ENCODE peak calls at places on chromosomes 11 and 22, in ten cellular contexts. K, J, F, D, G, C, O, N, S and T are unnamed samples.

GRCh38 chr22:41934284-41935014 is 7.8 kb upstream of the TNFRSF13C start:
- DNase-seq in K (no peak), J (no peak), F (no peak), D (no peak), G (no peak), C (no peak), O (no peak), N (no peak), S (no peak), T (no peak)

GRCh38 chr22:38655532-38656255 is 498 bp downstream of the FAM227A start:
- DNase-seq in K (no peak), J (no peak), F (peak), D (no peak), G (peak), C (no peak), O (no peak), N (no peak), S (no peak), T (no peak)

GRCh38 chr11:118142809-118143208 is 9.8 kb downstream of the SCN4B start:
- DNase-seq in K (no peak), J (no peak), F (peak), D (no peak), G (peak), C (no peak), O (peak), N (no peak), S (no peak), T (no peak)

GRCh38 chr11:106695506-106695905 is 322.8 kb downstream of the GUCY1A2 start:
- DNase-seq in K (no peak), J (no peak), F (no peak), D (peak), G (no peak), C (no peak), O (no peak), N (no peak), S (no peak), T (no peak)

GRCh38 chr11:3087821-3088800 is 30.9 kb upstream of the CARS1 start:
- DNase-seq in K (no peak), J (peak), F (no peak), D (no peak), G (no peak), C (no peak), O (peak), N (no peak), S (no peak), T (no peak)

GRCh38 chr11:72696866-72697428 is 22.7 kb upstream of the PDE2A start:
- DNase-seq in K (no peak), J (peak), F (no peak), D (no peak), G (no peak), C (no peak), O (peak), N (no peak), S (no peak), T (no peak)

GRCh38 chr11:129090056-129090455 is 102.1 kb downstream of the ARHGAP32 start:
- DNase-seq in K (no peak), J (no peak), F (no peak), D (no peak), G (no peak), C (no peak), O (no peak), N (no peak), S (no peak), T (no peak)

GRCh38 chr22:50483106-50483505 is 1.8 kb downstream of the ADM2 start:
- DNase-seq in K (no peak), J (no peak), F (no peak), D (no peak), G (peak), C (no peak), O (no peak), N (no peak), S (no peak), T (no peak)

GRCh38 chr11:46237248-46238077 is 40.0 kb upstream of the CREB3L1 start:
- DNase-seq in K (no peak), J (peak), F (peak), D (peak), G (peak), C (no peak), O (peak), N (no peak), S (peak), T (no peak)

GRCh38 chr11:100876826-100877545 is 189.9 kb downstream of the ARHGAP42 start:
- DNase-seq in K (no peak), J (no peak), F (peak), D (peak), G (peak), C (no peak), O (no peak), N (no peak), S (no peak), T (no peak)

GRCh38 chr11:46336781-46337180 is 10.5 kb upstream of the DGKZ start:
- DNase-seq in K (no peak), J (no peak), F (no peak), D (peak), G (no peak), C (no peak), O (no peak), N (no peak), S (peak), T (no peak)

GRCh38 chr11:951507-951906 is 25.8 kb downstream of the AP2A2 start:
- DNase-seq in K (no peak), J (no peak), F (no peak), D (no peak), G (no peak), C (no peak), O (no peak), N (no peak), S (no peak), T (no peak)

GRCh38 chr11:93741882-93742226 is 382 bp downstream of the C11orf54 start:
- DNase-seq in K (no peak), J (peak), F (peak), D (peak), G (peak), C (no peak), O (no peak), N (no peak), S (no peak), T (no peak)

GRCh38 chr11:65444314-65445051 is 21.9 kb downstream of the NEAT1 start:
- DNase-seq in K (no peak), J (no peak), F (no peak), D (no peak), G (no peak), C (no peak), O (peak), N (no peak), S (no peak), T (peak)

GRCh38 chr22:19932367-19933206 is 9.0 kb upstream of the COMT start:
- DNase-seq in K (no peak), J (no peak), F (peak), D (no peak), G (peak), C (no peak), O (no peak), N (no peak), S (no peak), T (no peak)

GRCh38 chr11:8801121-8801520 is 109.9 kb upstream of the AKIP1 start:
- DNase-seq in K (no peak), J (no peak), F (no peak), D (no peak), G (no peak), C (no peak), O (no peak), N (no peak), S (no peak), T (no peak)

GRCh38 chr11:122853261-122853660 is 15.0 kb downstream of the CRTAM start:
- DNase-seq in K (no peak), J (no peak), F (no peak), D (peak), G (no peak), C (no peak), O (no peak), N (no peak), S (no peak), T (no peak)

GRCh38 chr11:1356007-1356435 is 33.7 kb upstream of the BRSK2 start:
- DNase-seq in K (no peak), J (no peak), F (no peak), D (no peak), G (no peak), C (no peak), O (no peak), N (no peak), S (no peak), T (no peak)

GRCh38 chr22:22689621-22690345 is 45.4 kb downstream of the GGTLC2 start:
- DNase-seq in K (no peak), J (no peak), F (no peak), D (no peak), G (no peak), C (no peak), O (no peak), N (no peak), S (no peak), T (no peak)

GRCh38 chr11:129013737-129014475 is 71.2 kb upstream of the TP53AIP1 start:
- DNase-seq in K (no peak), J (no peak), F (no peak), D (no peak), G (no peak), C (no peak), O (no peak), N (no peak), S (no peak), T (no peak)

GRCh38 chr11:131633978-131634377 is 263.6 kb downstream of the NTM start:
- DNase-seq in K (no peak), J (no peak), F (no peak), D (no peak), G (no peak), C (no peak), O (no peak), N (no peak), S (no peak), T (no peak)

GRCh38 chr22:36027579-36027959 is 1.1 kb downstream of the RBFOX2 start:
- DNase-seq in K (no peak), J (peak), F (peak), D (no peak), G (peak), C (no peak), O (no peak), N (no peak), S (peak), T (no peak)

GRCh38 chr11:63610604-63611394 is 3.4 kb downstream of the PLAAT3 start:
- DNase-seq in K (no peak), J (peak), F (no peak), D (no peak), G (peak), C (no peak), O (peak), N (no peak), S (no peak), T (peak)

GRCh38 chr11:68383976-68384501 is 71.6 kb downstream of the LRP5 start:
- DNase-seq in K (no peak), J (peak), F (peak), D (no peak), G (peak), C (peak), O (peak), N (peak), S (peak), T (no peak)

GRCh38 chr11:12060385-12060980 is 49.9 kb upstream of the MICAL2 start:
- DNase-seq in K (no peak), J (no peak), F (no peak), D (no peak), G (no peak), C (no peak), O (no peak), N (no peak), S (no peak), T (no peak)

GRCh38 chr11:44808053-44808753 is 81.4 kb downstream of the TSPAN18 start:
- DNase-seq in K (no peak), J (no peak), F (no peak), D (no peak), G (peak), C (no peak), O (no peak), N (no peak), S (no peak), T (no peak)

GRCh38 chr11:64770120-64770519 is 8.2 kb downstream of the SF1 start:
- DNase-seq in K (no peak), J (no peak), F (no peak), D (no peak), G (no peak), C (no peak), O (peak), N (no peak), S (peak), T (no peak)